ENCODE peak calls at places on chromosome 18, in six cellular contexts. T is Calu3, K is BE2C, X is mesothelial cell of epicardium, Q is fibroblast of villous mesenchyme, B is omental fat pad. Y is an unnamed sample.

GRCh38 chr18:40473221-40473620 is 1481.8 kb upstream of the PIK3C3 start:
- DNase-seq in T (no peak), K (no peak), X (no peak), Q (no peak), B (no peak), Y (no peak)

GRCh38 chr18:36179562-36180334 is 7.5 kb upstream of the MOCOS start:
- DNase-seq in T (peak; percentile 43), K (no peak), X (peak; percentile 66), Q (peak; percentile 95), B (peak; percentile 73), Y (peak; percentile 18)

GRCh38 chr18:65439184-65439583 is 311.6 kb upstream of the CDH7 start:
- DNase-seq in T (no peak), K (no peak), X (no peak), Q (peak; percentile 0), B (no peak), Y (no peak)

GRCh38 chr18:39513187-39513586 is 1947.6 kb upstream of the CELF4 start:
- DNase-seq in T (no peak), K (no peak), X (no peak), Q (no peak), B (no peak), Y (no peak)

GRCh38 chr18:65725421-65726050 is 25.3 kb upstream of the CDH7 start:
- DNase-seq in T (peak; percentile 69), K (peak; percentile 39), X (peak; percentile 53), Q (no peak), B (no peak), Y (no peak)

GRCh38 chr18:77008576-77009315 is 123.8 kb downstream of the MBP start:
- DNase-seq in T (no peak), K (no peak), X (no peak), Q (no peak), B (no peak), Y (no peak)

GRCh38 chr18:53134711-53135110 is 794.7 kb downstream of the DCC start:
- DNase-seq in T (no peak), K (no peak), X (no peak), Q (no peak), B (no peak), Y (no peak)

GRCh38 chr18:35756506-35757117 is 175.1 kb downstream of the GALNT1 start:
- DNase-seq in T (peak; percentile 68), K (peak; percentile 40), X (no peak), Q (peak; percentile 71), B (no peak), Y (no peak)

GRCh38 chr18:68840554-68841263 is 42.8 kb downstream of the CCDC102B start:
- DNase-seq in T (peak; percentile 26), K (no peak), X (no peak), Q (peak; percentile 97), B (peak; percentile 41), Y (peak; percentile 48)

GRCh38 chr18:10354241-10354811 is 100.1 kb upstream of the APCDD1 start:
- DNase-seq in T (no peak), K (no peak), X (no peak), Q (no peak), B (no peak), Y (no peak)

GRCh38 chr18:60020107-60020925 is 120.5 kb downstream of the PMAIP1 start:
- DNase-seq in T (no peak), K (no peak), X (no peak), Q (peak; percentile 32), B (no peak), Y (peak; percentile 79)

GRCh38 chr18:60676807-60677206 is 304.2 kb upstream of the MC4R start:
- DNase-seq in T (no peak), K (no peak), X (no peak), Q (no peak), B (no peak), Y (no peak)

GRCh38 chr18:52499646-52500045 is 159.6 kb downstream of the DCC start:
- DNase-seq in T (peak; percentile 12), K (no peak), X (no peak), Q (no peak), B (no peak), Y (no peak)

GRCh38 chr18:35005963-35006577 is 35.1 kb upstream of the MAPRE2 start:
- DNase-seq in T (peak; percentile 36), K (no peak), X (no peak), Q (peak; percentile 74), B (no peak), Y (peak; percentile 30)

GRCh38 chr18:36181898-36182506 is 5.3 kb upstream of the MOCOS start:
- DNase-seq in T (no peak), K (no peak), X (no peak), Q (no peak), B (no peak), Y (no peak)

GRCh38 chr18:51165296-51165695 is 32.2 kb downstream of the MEX3C start:
- DNase-seq in T (no peak), K (no peak), X (no peak), Q (no peak), B (no peak), Y (no peak)

GRCh38 chr18:76975577-76976110 is 153.3 kb downstream of the ZNF236 start:
- DNase-seq in T (no peak), K (no peak), X (no peak), Q (no peak), B (no peak), Y (no peak)

GRCh38 chr18:71022389-71022788 is 733.5 kb downstream of the SOCS6 start:
- DNase-seq in T (no peak), K (no peak), X (no peak), Q (no peak), B (no peak), Y (no peak)

GRCh38 chr18:13676499-13676898 is 49.9 kb downstream of the FAM210A start:
- DNase-seq in T (no peak), K (no peak), X (no peak), Q (no peak), B (no peak), Y (no peak)

GRCh38 chr18:13681701-13682100 is 44.7 kb downstream of the FAM210A start:
- DNase-seq in T (no peak), K (no peak), X (no peak), Q (no peak), B (no peak), Y (no peak)

GRCh38 chr18:13684546-13684945 is 41.8 kb downstream of the FAM210A start:
- DNase-seq in T (no peak), K (no peak), X (no peak), Q (no peak), B (no peak), Y (no peak)

GRCh38 chr18:13680612-13681011 is 45.7 kb downstream of the FAM210A start:
- DNase-seq in T (no peak), K (peak; percentile 14), X (peak; percentile 48), Q (peak; percentile 18), B (no peak), Y (no peak)
- TF ChIP-seq CTCF in T (peak; percentile 14), K (peak; percentile 61), X (peak; percentile 60), Q (peak; percentile 53), B (no peak), Y (peak; percentile 64)

DNA sequence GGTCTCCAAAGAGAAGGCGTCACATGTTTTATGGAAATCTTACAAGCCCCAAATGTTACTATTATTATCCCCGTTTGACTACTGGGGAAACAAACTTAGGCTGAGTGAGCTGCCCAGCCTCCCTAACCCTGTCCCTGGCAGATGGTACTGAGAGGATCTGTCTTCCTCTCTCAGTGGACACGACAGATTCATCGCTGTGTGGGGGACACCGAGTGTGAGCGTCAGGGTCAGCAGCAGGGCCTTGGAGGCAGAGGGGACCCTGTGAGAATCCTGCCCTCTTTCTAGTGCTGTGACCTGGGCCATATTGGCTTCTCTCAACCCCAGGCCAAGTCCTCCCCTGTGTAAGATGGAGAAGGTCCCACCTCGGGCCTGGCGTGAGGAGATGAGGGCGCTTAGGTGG is 27.1 kb upstream of the SMAD7 start:
- DNase-seq in T (no peak), K (no peak), X (no peak), Q (no peak), B (no peak), Y (no peak)
- TF ChIP-seq CTCF in T (no peak), K (no peak), X (no peak), Q (no peak), B (no peak), Y (no peak)

GRCh38 chr18:32893915-32894314 is 121.1 kb upstream of the KLHL14 start:
- DNase-seq in T (no peak), K (no peak), X (no peak), Q (no peak), B (no peak), Y (no peak)
- TF ChIP-seq CTCF in T (no peak), K (peak; percentile 19), X (no peak), Q (no peak), B (no peak), Y (peak; percentile 47)

GRCh38 chr18:75607701-75608100 is 180.2 kb upstream of the SMIM21 start:
- DNase-seq in T (no peak), K (no peak), X (no peak), Q (peak; percentile 8), B (no peak), Y (no peak)
- TF ChIP-seq CTCF in T (no peak), K (no peak), X (no peak), Q (no peak), B (no peak), Y (no peak)

GRCh38 chr18:32439802-32440201 is 30.9 kb downstream of the GAREM1 start:
- DNase-seq in T (peak; percentile 30), K (no peak), X (no peak), Q (no peak), B (no peak), Y (no peak)
- TF ChIP-seq CTCF in T (peak; percentile 28), K (no peak), X (no peak), Q (peak; percentile 11), B (no peak), Y (peak; percentile 56)

GRCh38 chr18:57438669-57439616 is 3.8 kb downstream of the ONECUT2 start:
- DNase-seq in T (peak; percentile 17), K (no peak), X (no peak), Q (no peak), B (no peak), Y (no peak)
- TF ChIP-seq CTCF in T (no peak), K (peak; percentile 38), X (no peak), Q (no peak), B (no peak), Y (peak; percentile 30)

GRCh38 chr18:78981652-78981955 is 2.0 kb downstream of the SALL3 start:
- DNase-seq in T (no peak), K (no peak), X (no peak), Q (no peak), B (no peak), Y (no peak)

GRCh38 chr18:78982186-78982585 is 2.6 kb downstream of the SALL3 start:
- DNase-seq in T (no peak), K (no peak), X (no peak), Q (no peak), B (no peak), Y (no peak)

GRCh38 chr18:78983530-78983929 is 3.9 kb downstream of the SALL3 start:
- DNase-seq in T (no peak), K (no peak), X (no peak), Q (no peak), B (no peak), Y (no peak)

GRCh38 chr18:78986018-78986481 is 6.4 kb downstream of the SALL3 start:
- DNase-seq in T (peak; percentile 14), K (peak; percentile 32), X (no peak), Q (no peak), B (no peak), Y (no peak)

GRCh38 chr18:78984941-78985784 is 5.5 kb downstream of the SALL3 start:
- DNase-seq in T (no peak), K (no peak), X (no peak), Q (peak; percentile 16), B (no peak), Y (no peak)
- TF ChIP-seq CTCF in T (no peak), K (no peak), X (no peak), Q (peak; percentile 32), B (no peak), Y (peak; percentile 58)

Y was measured in epithelial cell of proximal tubule.